ENCODE peak calls at places on chromosomes 6 and 20, in six cellular contexts. V is choroid plexus epithelial cell, U is IMR-90, J is hepatocyte, O is lower lobe of right lung, G is mammary epithelial cell. M is an unnamed sample.

GRCh38 chr6:43963877-43964658 is 163.2 kb downstream of the MRPL14 start:
- DNase-seq in V (no peak), U (no peak), J (no peak), O (no peak), G (no peak), M (no peak)

GRCh38 chr6:139240161-139241010 is 51.4 kb downstream of the TXLNB start:
- DNase-seq in V (peak), U (peak), J (peak), O (no peak), G (no peak), M (no peak)

GRCh38 chr6:27168586-27169443 is 78.7 kb upstream of the PRSS16 start:
- DNase-seq in V (peak), U (peak), J (no peak), O (no peak), G (peak), M (no peak)

GRCh38 chr6:150267686-150268561 is 100.9 kb upstream of the IYD start:
- DNase-seq in V (peak), U (peak), J (no peak), O (peak), G (peak), M (peak)

GRCh38 chr6:125612400-125612846 is 137.0 kb upstream of the HEY2 start:
- DNase-seq in V (peak), U (no peak), J (no peak), O (no peak), G (no peak), M (no peak)

GRCh38 chr20:59269396-59270025 is 30.9 kb upstream of the EDN3 start:
- DNase-seq in V (no peak), U (no peak), J (no peak), O (no peak), G (no peak), M (no peak)

GRCh38 chr6:63844287-63844686 is 208.7 kb downstream of the PHF3 start:
- DNase-seq in V (peak), U (peak), J (no peak), O (no peak), G (peak), M (no peak)

GRCh38 chr20:20780127-20780822 is 67.8 kb upstream of the RALGAPA2 start:
- DNase-seq in V (peak), U (no peak), J (peak), O (peak), G (peak), M (peak)

GRCh38 chr20:63363981-63364536 is 2.9 kb upstream of the CHRNA4 start:
- DNase-seq in V (no peak), U (no peak), J (no peak), O (no peak), G (no peak), M (no peak)

GRCh38 chr6:24614648-24615047 is 31.3 kb downstream of the KIAA0319 start:
- DNase-seq in V (no peak), U (no peak), J (no peak), O (no peak), G (no peak), M (no peak)

GRCh38 chr6:98836025-98836961 is 1.9 kb downstream of the POU3F2 start:
- DNase-seq in V (no peak), U (no peak), J (no peak), O (no peak), G (no peak), M (no peak)

GRCh38 chr6:54262499-54262898 is 45.7 kb upstream of the TINAG start:
- DNase-seq in V (no peak), U (no peak), J (no peak), O (no peak), G (no peak), M (no peak)

GRCh38 chr6:170278743-170279094 is 12.2 kb downstream of the DLL1 start:
- DNase-seq in V (no peak), U (no peak), J (no peak), O (no peak), G (no peak), M (no peak)

GRCh38 chr20:43537921-43538854 is 20.6 kb upstream of the SGK2 start:
- DNase-seq in V (peak), U (peak), J (peak), O (peak), G (peak), M (peak)

GRCh38 chr6:15063253-15063853 is 182.5 kb upstream of the JARID2 start:
- DNase-seq in V (peak), U (peak), J (no peak), O (peak), G (peak), M (no peak)

GRCh38 chr6:110509617-110510231 is 33.3 kb upstream of the SLC22A16 start:
- DNase-seq in V (peak), U (peak), J (peak), O (no peak), G (peak), M (no peak)

GRCh38 chr6:166998256-166999144 is 697 bp upstream of the CEP43 start:
- DNase-seq in V (peak), U (no peak), J (peak), O (peak), G (peak), M (peak)

GRCh38 chr6:10801224-10801848 is 37.0 kb downstream of the MAK start:
- DNase-seq in V (peak), U (peak), J (peak), O (peak), G (peak), M (no peak)

GRCh38 chr20:45934046-45934586 is 367 bp upstream of the PCIF1 start:
- DNase-seq in V (peak), U (peak), J (peak), O (peak), G (no peak), M (peak)

GRCh38 chr6:144602523-144603180 is 317.5 kb downstream of the UTRN start:
- DNase-seq in V (no peak), U (no peak), J (no peak), O (no peak), G (no peak), M (no peak)

GRCh38 chr6:50128420-50129005 is 78.8 kb upstream of the DEFB112 start:
- DNase-seq in V (peak), U (peak), J (peak), O (no peak), G (no peak), M (no peak)

GRCh38 chr6:17393335-17394191 is at the start of gene CAP2:
- DNase-seq in V (peak), U (peak), J (peak), O (peak), G (peak), M (peak)

GRCh38 chr6:151627689-151628444 is 134.1 kb downstream of the CCDC170 start:
- DNase-seq in V (peak), U (no peak), J (peak), O (no peak), G (peak), M (no peak)

GRCh38 chr6:32432050-32432450 is 7.6 kb upstream of the HLA-DRA start:
- DNase-seq in V (peak), U (peak), J (peak), O (no peak), G (no peak), M (no peak)

GRCh38 chr6:96460052-96460700 is 61.4 kb upstream of the UFL1 start:
- DNase-seq in V (no peak), U (no peak), J (no peak), O (no peak), G (peak), M (no peak)

GRCh38 chr6:13941902-13942301 is 17.1 kb downstream of the RNF182 start:
- DNase-seq in V (no peak), U (no peak), J (no peak), O (no peak), G (no peak), M (no peak)

GRCh38 chr6:163459536-163459935 is 45.0 kb downstream of the QKI start:
- DNase-seq in V (peak), U (peak), J (no peak), O (no peak), G (no peak), M (no peak)

GRCh38 chr6:134267917-134268361 is 50.0 kb downstream of the SGK1 start:
- DNase-seq in V (no peak), U (no peak), J (peak), O (no peak), G (no peak), M (no peak)

GRCh38 chr6:157069585-157069984 is 253.7 kb downstream of the TMEM242 start:
- DNase-seq in V (no peak), U (no peak), J (no peak), O (no peak), G (no peak), M (no peak)

GRCh38 chr6:12545837-12546658 is 170.5 kb upstream of the PHACTR1 start:
- DNase-seq in V (peak), U (peak), J (no peak), O (no peak), G (peak), M (no peak)

GRCh38 chr6:157873735-157874344 is 50.8 kb downstream of the SNX9 start:
- DNase-seq in V (peak), U (peak), J (peak), O (peak), G (peak), M (peak)

GRCh38 chr6:23228439-23229024 is 659.2 kb downstream of the HDGFL1 start:
- DNase-seq in V (peak), U (peak), J (peak), O (no peak), G (peak), M (no peak)

GRCh38 chr6:105102186-105102585 is 77.6 kb downstream of the POPDC3 start:
- DNase-seq in V (no peak), U (no peak), J (no peak), O (no peak), G (no peak), M (no peak)

GRCh38 chr20:32621071-32621913 is 36.2 kb upstream of the NOL4L start:
- DNase-seq in V (no peak), U (no peak), J (peak), O (no peak), G (no peak), M (no peak)

GRCh38 chr6:474454-475185 is 83.1 kb downstream of the IRF4 start:
- DNase-seq in V (peak), U (no peak), J (no peak), O (no peak), G (no peak), M (no peak)

GRCh38 chr6:149060300-149060984 is 257.1 kb upstream of the TAB2 start:
- DNase-seq in V (peak), U (peak), J (no peak), O (peak), G (no peak), M (no peak)
- H3K4me3 ChIP-seq in V (no peak), U (no peak), J (no peak), O (no peak), G (no peak), M (no peak)

DNA sequence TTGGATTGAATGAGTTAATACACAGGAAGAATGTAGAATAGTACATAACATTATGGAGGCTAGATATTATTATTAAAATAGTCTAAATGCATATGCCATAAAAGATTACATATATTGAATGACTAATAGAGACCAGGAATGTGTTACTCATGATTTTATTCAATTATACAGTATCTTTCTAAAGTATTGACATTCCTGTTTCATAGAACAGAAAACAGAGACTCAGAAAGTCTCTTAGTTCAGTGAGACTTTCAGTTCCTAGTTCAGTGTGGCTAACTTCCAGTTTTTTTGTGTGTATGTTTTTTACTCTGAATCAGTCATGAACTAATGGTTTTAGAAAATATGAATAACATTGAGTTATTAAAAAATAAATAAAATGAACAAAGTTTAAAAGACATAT is 34.6 kb upstream of the TMEM244 start:
- DNase-seq in V (peak), U (peak), J (no peak), O (no peak), G (peak), M (no peak)
- H3K4me3 ChIP-seq in V (no peak), U (no peak), J (no peak), O (no peak), G (no peak), M (no peak)

DNA sequence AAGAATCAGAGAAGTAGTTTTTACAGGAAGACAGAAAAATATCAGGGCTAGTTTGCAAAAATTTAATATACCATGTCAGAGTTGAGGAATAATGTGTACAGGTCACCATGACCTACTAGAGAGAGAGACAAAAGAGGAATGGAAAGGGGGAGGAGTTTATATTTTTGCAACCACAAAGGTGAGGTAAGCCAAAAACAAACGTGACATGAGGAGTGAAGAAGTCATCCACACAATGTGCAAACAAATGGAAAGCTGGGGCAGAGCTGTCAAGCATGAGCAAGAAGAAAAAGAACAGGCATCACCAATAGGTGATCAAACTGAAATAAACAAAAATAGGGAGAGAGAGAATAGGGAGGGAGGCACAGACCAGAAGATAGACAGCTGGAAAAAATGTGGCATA is 15.6 kb downstream of the RARS2 start:
- DNase-seq in V (no peak), U (no peak), J (no peak), O (no peak), G (peak), M (no peak)
- H3K4me3 ChIP-seq in V (no peak), U (no peak), J (no peak), O (no peak), G (no peak), M (no peak)

GRCh38 chr6:2840794-2841061 is 935 bp downstream of the SERPINB1 start:
- DNase-seq in V (no peak), U (no peak), J (no peak), O (no peak), G (no peak), M (no peak)
- H3K4me3 ChIP-seq in V (peak), U (peak), J (peak), O (peak), G (peak), M (peak)

GRCh38 chr6:30542915-30543314 is 13.4 kb downstream of the GNL1 start:
- DNase-seq in V (peak), U (peak), J (no peak), O (no peak), G (no peak), M (no peak)

GRCh38 chr6:30544666-30545272 is 11.5 kb downstream of the GNL1 start:
- DNase-seq in V (peak), U (peak), J (peak), O (no peak), G (peak), M (no peak)

GRCh38 chr6:30542404-30542725 is 13.9 kb downstream of the GNL1 start:
- DNase-seq in V (no peak), U (no peak), J (no peak), O (no peak), G (no peak), M (no peak)

GRCh38 chr6:30543824-30544223 is 12.5 kb downstream of the GNL1 start:
- DNase-seq in V (no peak), U (no peak), J (no peak), O (no peak), G (no peak), M (no peak)

DNA sequence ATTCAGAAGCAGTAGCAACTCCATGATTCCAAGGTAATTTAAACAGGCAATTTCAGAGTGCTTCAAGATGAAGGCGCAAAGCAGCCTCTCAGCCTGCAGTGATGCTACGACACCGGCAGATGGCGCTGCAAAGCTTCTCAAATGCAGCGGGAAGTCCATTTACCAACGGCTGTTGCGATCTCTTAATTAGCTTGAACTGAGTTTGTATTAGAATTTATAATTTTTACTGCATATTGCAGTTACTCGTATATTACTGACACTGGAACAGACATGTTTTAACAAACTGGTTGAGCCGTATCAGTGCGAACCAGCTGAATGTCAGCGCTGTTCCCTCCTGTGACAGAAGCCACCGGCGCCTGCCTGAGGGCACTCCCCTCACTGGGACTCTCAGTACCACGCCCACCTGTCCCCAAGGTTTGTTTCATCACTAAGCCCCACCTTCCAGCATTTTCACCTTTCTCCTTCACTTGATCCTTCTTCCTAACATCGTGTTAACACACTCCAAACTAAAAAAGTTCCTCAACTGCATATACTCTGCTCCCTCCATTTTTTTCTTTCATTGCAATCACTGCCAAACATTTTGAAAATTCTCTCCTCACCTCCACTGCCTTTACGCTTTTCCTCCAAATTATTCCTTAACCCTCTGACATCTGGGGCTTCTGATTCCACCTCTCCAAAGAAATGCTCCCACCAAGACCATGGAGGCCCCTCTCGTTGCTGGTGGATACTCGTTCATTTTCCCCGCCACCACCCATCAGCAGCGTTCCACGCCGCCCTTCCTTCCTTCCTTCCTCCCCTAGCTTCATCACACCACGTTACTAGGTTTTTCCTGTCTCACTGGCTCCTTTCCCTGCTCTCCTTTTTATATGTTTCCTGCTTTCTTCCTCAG is 14.5 kb downstream of the GNL1 start:
- DNase-seq in V (peak), U (peak), J (peak), O (peak), G (peak), M (peak)
- H3K4me3 ChIP-seq in V (peak), U (no peak), J (peak), O (peak), G (peak), M (peak)

GRCh38 chr6:34671801-34672656 is 24.5 kb downstream of the ILRUN start:
- DNase-seq in V (peak), U (peak), J (no peak), O (no peak), G (peak), M (peak)
- H3K4me3 ChIP-seq in V (no peak), U (no peak), J (no peak), O (no peak), G (no peak), M (no peak)

GRCh38 chr6:100463685-100464161 is 998 bp downstream of the SIM1 start:
- DNase-seq in V (no peak), U (no peak), J (no peak), O (no peak), G (no peak), M (no peak)

GRCh38 chr6:100464162-100464851 is 414 bp downstream of the SIM1 start:
- DNase-seq in V (no peak), U (no peak), J (no peak), O (no peak), G (no peak), M (peak)

GRCh38 chr6:100461920-100462295 is 2.8 kb downstream of the SIM1 start:
- DNase-seq in V (no peak), U (no peak), J (no peak), O (no peak), G (no peak), M (no peak)

GRCh38 chr6:100462396-100462795 is 2.3 kb downstream of the SIM1 start:
- DNase-seq in V (no peak), U (no peak), J (no peak), O (no peak), G (no peak), M (no peak)

GRCh38 chr6:100462990-100463684 is 1.6 kb downstream of the SIM1 start:
- DNase-seq in V (no peak), U (no peak), J (no peak), O (no peak), G (no peak), M (no peak)
- H3K4me3 ChIP-seq in V (no peak), U (no peak), J (no peak), O (no peak), G (no peak), M (no peak)

DNA sequence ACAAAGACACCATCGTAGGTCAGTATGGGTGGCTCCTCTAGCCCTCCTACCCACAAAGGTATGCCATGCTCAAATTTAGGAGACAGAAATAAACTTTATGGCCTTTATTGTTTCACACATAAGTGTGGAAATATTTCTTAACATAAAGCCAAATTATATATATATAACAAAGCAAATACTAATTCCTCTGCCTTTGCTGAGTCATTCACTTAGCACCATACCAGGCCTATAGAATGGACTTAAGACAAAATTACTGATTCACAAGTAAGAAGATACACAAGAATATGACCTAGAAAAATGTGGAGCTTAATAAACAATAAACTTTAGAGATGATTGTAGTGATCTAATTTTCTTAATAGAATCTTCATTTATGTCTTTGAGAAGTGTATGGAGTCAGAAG is 5.2 kb downstream of the FRK start:
- DNase-seq in V (no peak), U (no peak), J (no peak), O (no peak), G (no peak), M (no peak)
- H3K4me3 ChIP-seq in V (no peak), U (no peak), J (no peak), O (no peak), G (no peak), M (peak)

M was measured in aorta.